ENCODE peak calls at places on chromosomes 1 and 21, in four cellular contexts. V, O, C and A are unnamed samples.

GRCh38 chr1:12052997-12053686 is 10.0 kb upstream of the TNFRSF8 start:
- DNase-seq in O (peak; percentile 34), V (no peak), C (peak; percentile 61), A (no peak)

GRCh38 chr1:34781844-34782391 is 904 bp downstream of the GJB3 start:
- DNase-seq in O (peak; percentile 58), C (no peak), V (peak; percentile 74), A (peak; percentile 58)

GRCh38 chr1:228379666-228380065 is 27.0 kb downstream of the TRIM11 start:
- DNase-seq in V (no peak), C (no peak), O (no peak), A (no peak)

GRCh38 chr21:34545079-34545884 is 33.3 kb upstream of the KCNE1 start:
- DNase-seq in O (peak; percentile 26), C (no peak), V (peak; percentile 47), A (no peak)

GRCh38 chr1:228228601-228229074 is 20.8 kb downstream of the OBSCN start:
- DNase-seq in C (no peak), O (no peak), V (no peak), A (no peak)

GRCh38 chr1:101284021-101284420 is 47.2 kb downstream of the S1PR1 start:
- DNase-seq in O (no peak), C (no peak), V (no peak), A (no peak)

GRCh38 chr1:58870298-58870676 is 86.4 kb upstream of the JUN start:
- DNase-seq in C (no peak), O (no peak), V (peak; percentile 75), A (no peak)

GRCh38 chr1:17119744-17120482 is 662 bp upstream of the PADI2 start:
- DNase-seq in O (peak; percentile 78), V (no peak), C (no peak), A (no peak)

GRCh38 chr1:214717323-214717722 is 114.3 kb downstream of the CENPF start:
- DNase-seq in V (no peak), C (no peak), O (no peak), A (no peak)

GRCh38 chr21:34320006-34320405 is 43.8 kb upstream of the KCNE2 start:
- DNase-seq in C (no peak), V (no peak), O (no peak), A (no peak)

GRCh38 chr1:225498539-225499135 is 70.8 kb upstream of the LBR start:
- DNase-seq in V (no peak), C (no peak), O (no peak), A (no peak)

GRCh38 chr21:18869105-18869504 is 465.5 kb upstream of the TMPRSS15 start:
- DNase-seq in V (no peak), C (no peak), O (no peak), A (no peak)

GRCh38 chr1:10353282-10353681 is 45.6 kb upstream of the PGD start:
- DNase-seq in O (peak; percentile 73), C (no peak), V (no peak), A (no peak)

GRCh38 chr1:52665173-52666020 is 32.4 kb downstream of the SHISAL2A start:
- DNase-seq in V (no peak), C (no peak), O (no peak), A (no peak)

GRCh38 chr1:15152318-15153183 is 996 bp upstream of the TMEM51 start:
- DNase-seq in O (peak; percentile 92), C (peak; percentile 82), V (peak; percentile 92), A (peak; percentile 77)

GRCh38 chr1:76465030-76465429 is 390.5 kb downstream of the ST6GALNAC3 start:
- DNase-seq in O (no peak), V (no peak), C (no peak), A (no peak)

GRCh38 chr1:4150262-4150661 is 250.2 kb upstream of the C1orf174 start:
- DNase-seq in V (no peak), O (no peak), C (no peak), A (no peak)

GRCh38 chr1:167173516-167174184 is 47.0 kb upstream of the POU2F1 start:
- DNase-seq in O (no peak), C (no peak), V (no peak), A (no peak)

GRCh38 chr1:40232444-40232843 is 15.3 kb upstream of the TMCO2 start:
- DNase-seq in C (no peak), O (no peak), V (peak; percentile 13), A (no peak)

GRCh38 chr1:56418047-56418680 is 161.2 kb downstream of the PLPP3 start:
- DNase-seq in C (no peak), V (no peak), O (no peak), A (no peak)

GRCh38 chr1:164772635-164773034 is 213.7 kb downstream of the PBX1 start:
- DNase-seq in O (no peak), V (peak; percentile 65), C (peak; percentile 53), A (peak; percentile 80)

GRCh38 chr1:13807213-13807612 is 107.2 kb downstream of the PRDM2 start:
- DNase-seq in O (peak; percentile 82), V (peak; percentile 52), C (no peak), A (no peak)

GRCh38 chr1:184143449-184143848 is 91.9 kb downstream of the TSEN15 start:
- DNase-seq in V (no peak), C (no peak), O (peak; percentile 16), A (no peak)

GRCh38 chr21:22468893-22469292 is 1470.7 kb downstream of the NCAM2 start:
- DNase-seq in O (no peak), V (no peak), C (no peak), A (no peak)

GRCh38 chr1:58575831-58576726 is 973 bp downstream of the TACSTD2 start:
- DNase-seq in O (peak; percentile 66), V (no peak), C (no peak), A (no peak)

GRCh38 chr21:30209571-30209970 is 6.3 kb downstream of the CLDN8 start:
- DNase-seq in C (no peak), O (peak; percentile 24), V (no peak), A (no peak)

GRCh38 chr1:62180649-62181048 is 14.0 kb upstream of the L1TD1 start:
- DNase-seq in C (no peak), V (peak; percentile 41), O (peak; percentile 72), A (no peak)

GRCh38 chr1:182299728-182300581 is 91.6 kb downstream of the GLUL start:
- DNase-seq in C (peak; percentile 67), V (peak; percentile 63), O (peak; percentile 3), A (peak; percentile 48)

GRCh38 chr1:156786640-156787039 is 19.3 kb downstream of the PRCC start:
- DNase-seq in V (no peak), O (no peak), C (no peak), A (no peak)
- H3K36me3 ChIP-seq in V (peaks cover 39% of the 10 kb centered on the region), O (peaks cover 31% of the 10 kb centered on the region), C (peaks cover 82% of the 10 kb centered on the region), A (peaks cover 49% of the 10 kb centered on the region)

DNA sequence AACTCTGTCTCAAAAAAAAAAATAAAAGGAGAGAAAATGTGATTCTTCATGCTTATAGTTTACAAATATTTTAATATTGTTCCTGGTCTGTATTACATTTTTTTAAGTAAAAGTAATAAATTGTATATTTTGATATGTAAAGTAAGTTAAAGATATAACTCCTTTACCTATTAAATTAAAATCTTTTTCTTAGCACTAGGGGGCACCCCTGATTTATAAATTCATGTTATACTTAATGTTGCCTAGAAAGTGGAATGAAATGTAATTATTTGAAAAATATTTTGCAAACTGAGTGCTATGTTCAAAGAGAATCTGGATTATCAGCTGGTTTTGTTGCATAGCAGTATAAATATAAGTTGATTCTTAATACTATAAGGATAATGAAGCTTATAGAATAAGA is 49.2 kb downstream of the RALGPS2 start:
- DNase-seq in V (no peak), C (no peak), O (peak; percentile 20), A (no peak)
- TF ChIP-seq CTCF in V (peak; percentile 38), C (peak; percentile 50), O (peak; percentile 57), A (peak; percentile 37)

GRCh38 chr1:26092422-26092821 is 19.2 kb upstream of the PDIK1L start:
- DNase-seq in V (no peak), O (no peak), C (no peak), A (no peak)

GRCh38 chr1:26090893-26091292 is 20.7 kb upstream of the PDIK1L start:
- DNase-seq in V (no peak), O (no peak), C (no peak), A (no peak)

GRCh38 chr1:26096471-26096870 is 15.2 kb upstream of the PDIK1L start:
- DNase-seq in V (no peak), C (no peak), O (no peak), A (no peak)

GRCh38 chr1:26094677-26095383 is 16.8 kb upstream of the PDIK1L start:
- DNase-seq in V (no peak), C (peak; percentile 57), O (peak; percentile 83), A (no peak)

DNA sequence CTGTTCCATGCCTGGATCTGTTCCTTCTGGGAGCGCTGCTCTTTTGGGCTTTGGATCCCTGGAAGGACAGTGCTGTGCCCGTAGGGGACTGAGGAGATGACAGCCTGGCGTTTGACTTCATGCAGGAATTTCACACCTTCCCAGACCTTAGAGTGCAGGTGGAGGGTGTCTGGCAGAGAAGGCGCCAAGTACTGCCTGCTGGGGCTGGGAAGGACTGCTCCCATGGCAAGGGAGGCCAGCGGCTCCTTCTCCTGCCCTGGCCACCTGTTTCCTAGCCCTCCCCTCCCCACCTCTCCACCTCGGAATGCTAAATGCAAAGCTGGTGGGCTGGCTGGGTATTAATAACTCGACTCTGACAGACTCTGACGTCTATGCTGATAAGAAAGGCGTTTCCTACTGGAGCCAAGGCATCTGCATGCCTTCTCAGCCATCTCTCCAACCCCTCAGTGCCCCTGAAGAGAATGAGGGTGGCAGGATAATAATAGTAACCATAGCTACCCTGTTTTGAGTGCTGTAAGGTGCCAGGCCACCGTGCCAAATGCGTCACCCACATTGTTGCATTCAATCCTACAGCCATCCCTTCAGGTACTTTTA is 17.5 kb upstream of the PDIK1L start:
- DNase-seq in C (peak; percentile 70), V (no peak), O (peak; percentile 43), A (no peak)
- H3K36me3 ChIP-seq in C (no peaks in the 10 kb centered on the region), V (no peaks in the 10 kb centered on the region), O (no peaks in the 10 kb centered on the region), A (no peaks in the 10 kb centered on the region)

GRCh38 chr1:212453156-212453857 is 20.6 kb downstream of the NENF start:
- DNase-seq in V (no peak), C (no peak), O (no peak), A (no peak)

GRCh38 chr1:212454741-212455140 is 22.0 kb downstream of the NENF start:
- DNase-seq in O (no peak), V (no peak), C (no peak), A (no peak)

GRCh38 chr1:212456166-212456528 is 23.4 kb downstream of the NENF start:
- DNase-seq in O (no peak), C (no peak), V (no peak), A (no peak)

GRCh38 chr1:212457740-212458338 is 25.1 kb downstream of the NENF start:
- DNase-seq in V (peak; percentile 52), O (peak; percentile 93), C (no peak), A (no peak)

GRCh38 chr1:212455406-212456165 is 22.9 kb downstream of the NENF start:
- DNase-seq in V (peak; percentile 89), C (peak; percentile 90), O (peak; percentile 87), A (peak; percentile 89)
- TF ChIP-seq CTCF in V (peak; percentile 99), C (peak; percentile 100), O (peak; percentile 95), A (peak; percentile 97)

GRCh38 chr1:197725975-197726374 is 49.3 kb downstream of the DENND1B start:
- DNase-seq in C (no peak), O (no peak), V (no peak), A (no peak)
- H3K36me3 ChIP-seq in C (peaks cover 12% of the 10 kb centered on the region), O (peaks cover 5% of the 10 kb centered on the region), V (peaks cover 9% of the 10 kb centered on the region), A (peaks cover 10% of the 10 kb centered on the region)